ENCODE peak calls at places on chromosomes 3 and 15, in seven cellular contexts. U is esophagus squamous epithelium, Z is cardiac muscle cell, Q is skeletal muscle cell, V is bronchial epithelial cell, I is brain microvascular endothelial cell, Y is GM23338. E is an unnamed sample.

GRCh38 chr3:64441861-64442260 is 216.6 kb upstream of the PRICKLE2 start:
- DNase-seq in U (no peak), Z (no peak), Q (no peak), V (no peak), I (no peak), Y (no peak), E (no peak)

GRCh38 chr3:178712247-178712646 is 176.0 kb downstream of the KCNMB2 start:
- DNase-seq in U (no peak), Z (no peak), Q (no peak), V (no peak), I (no peak), Y (no peak), E (no peak)

GRCh38 chr3:141710888-141711616 is 27.0 kb upstream of the RNF7 start:
- DNase-seq in U (no peak), Z (no peak), Q (peak; percentile 59), V (peak; percentile 86), I (peak; percentile 91), Y (no peak), E (peak; percentile 33)

GRCh38 chr15:52078876-52079700 is 33.5 kb downstream of the BCL2L10 start:
- DNase-seq in U (no peak), Z (peak; percentile 87), Q (no peak), V (no peak), I (peak; percentile 48), Y (peak; percentile 97), E (no peak)

GRCh38 chr3:127630811-127631714 is 2.1 kb downstream of the PODXL2 start:
- DNase-seq in U (no peak), Z (no peak), Q (no peak), V (no peak), I (no peak), Y (no peak), E (no peak)

GRCh38 chr3:127722104-127722784 is 49.5 kb downstream of the ABTB1 start:
- DNase-seq in U (no peak), Z (no peak), Q (no peak), V (no peak), I (no peak), Y (peak; percentile 33), E (no peak)

GRCh38 chr3:119659584-119660291 is 651 bp downstream of the POPDC2 start:
- DNase-seq in U (no peak), Z (no peak), Q (no peak), V (no peak), I (no peak), Y (no peak), E (no peak)

GRCh38 chr3:109900774-109901173 is 563.4 kb upstream of the DPPA4 start:
- DNase-seq in U (no peak), Z (no peak), Q (no peak), V (peak; percentile 40), I (no peak), Y (no peak), E (no peak)

GRCh38 chr3:94259291-94259690 is 196.4 kb downstream of the NSUN3 start:
- DNase-seq in U (no peak), Z (no peak), Q (no peak), V (no peak), I (no peak), Y (no peak), E (no peak)

GRCh38 chr3:45942051-45942825 is 1.0 kb upstream of the CXCR6 start:
- DNase-seq in U (no peak), Z (peak; percentile 27), Q (no peak), V (no peak), I (no peak), Y (no peak), E (peak; percentile 78)

GRCh38 chr3:171753025-171753472 is 57.2 kb downstream of the PLD1 start:
- DNase-seq in U (peak; percentile 10), Z (peak; percentile 42), Q (no peak), V (peak; percentile 99), I (no peak), Y (no peak), E (no peak)

GRCh38 chr3:38739396-38739689 is 76.7 kb downstream of the SCN10A start:
- DNase-seq in U (no peak), Z (no peak), Q (no peak), V (no peak), I (no peak), Y (peak; percentile 21), E (no peak)

GRCh38 chr3:101859882-101860281 is 10.6 kb downstream of the NFKBIZ start:
- DNase-seq in U (no peak), Z (no peak), Q (no peak), V (no peak), I (no peak), Y (no peak), E (no peak)

GRCh38 chr3:167032267-167032876 is 347.7 kb downstream of the ZBBX start:
- DNase-seq in U (no peak), Z (peak; percentile 72), Q (peak; percentile 22), V (peak; percentile 72), I (peak; percentile 62), Y (peak; percentile 74), E (peak; percentile 41)

GRCh38 chr3:171847133-171847532 is 4.0 kb downstream of the TMEM212 start:
- DNase-seq in U (no peak), Z (no peak), Q (no peak), V (no peak), I (no peak), Y (no peak), E (no peak)

GRCh38 chr15:62896380-62896866 is 146.1 kb upstream of the TPM1 start:
- DNase-seq in U (no peak), Z (no peak), Q (no peak), V (peak; percentile 97), I (peak; percentile 31), Y (no peak), E (no peak)
- H3K4me3 ChIP-seq in U (no peak overlapping the region), Z (no peak overlapping the region), Q (no peak overlapping the region), V (no peak overlapping the region), I (no peak overlapping the region), Y (no peak overlapping the region), E (no peak overlapping the region)

GRCh38 chr3:55683666-55684270 is 196.7 kb upstream of the WNT5A start:
- DNase-seq in U (no peak), Z (no peak), Q (no peak), V (no peak), I (peak; percentile 4), Y (no peak), E (peak; percentile 98)

GRCh38 chr3:55688154-55688553 is 201.0 kb upstream of the WNT5A start:
- DNase-seq in U (no peak), Z (no peak), Q (no peak), V (no peak), I (no peak), Y (no peak), E (no peak)

GRCh38 chr3:55687526-55687925 is 200.4 kb upstream of the WNT5A start:
- DNase-seq in U (no peak), Z (no peak), Q (no peak), V (no peak), I (no peak), Y (no peak), E (no peak)

GRCh38 chr3:55690161-55690560 is 203.1 kb upstream of the WNT5A start:
- DNase-seq in U (no peak), Z (no peak), Q (no peak), V (no peak), I (no peak), Y (peak; percentile 27), E (no peak)

DNA sequence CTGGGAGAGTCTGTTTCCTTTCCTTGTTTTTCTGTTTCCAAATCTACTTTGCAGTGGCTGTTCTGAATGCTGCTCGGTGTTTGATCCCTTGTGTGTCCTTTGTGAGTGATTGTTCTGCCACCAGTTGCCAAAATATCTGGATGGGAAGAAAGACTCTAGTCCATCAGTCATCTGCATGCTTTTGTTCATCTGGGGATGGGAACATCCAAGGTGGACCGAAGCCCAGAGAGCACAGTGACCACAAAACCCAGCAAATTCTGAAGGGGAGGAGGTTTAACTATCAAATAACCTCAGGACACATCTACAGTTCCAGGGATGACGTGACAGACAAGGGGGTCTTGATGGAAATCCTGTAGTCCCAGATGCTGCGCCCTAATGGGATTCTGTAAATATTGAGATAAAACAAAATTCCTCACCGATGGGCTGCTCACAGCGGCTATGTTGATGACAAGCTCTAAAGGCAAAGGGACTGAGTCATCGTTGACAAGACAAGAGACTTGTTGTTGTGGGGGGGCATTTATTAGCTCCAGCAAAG is 199.7 kb upstream of the WNT5A start:
- DNase-seq in U (no peak), Z (no peak), Q (no peak), V (no peak), I (peak; percentile 22), Y (no peak), E (no peak)
- H3K4me3 ChIP-seq in U (no peak overlapping the region), Z (no peak overlapping the region), Q (no peak overlapping the region), V (no peak overlapping the region), I (no peak overlapping the region), Y (no peak overlapping the region), E (no peak overlapping the region)

GRCh38 chr15:88231909-88232308 is 24.6 kb downstream of the NTRK3 start:
- DNase-seq in U (no peak), Z (no peak), Q (no peak), V (no peak), I (no peak), Y (no peak), E (no peak)

GRCh38 chr15:88233921-88234320 is 22.6 kb downstream of the NTRK3 start:
- DNase-seq in U (no peak), Z (no peak), Q (no peak), V (no peak), I (no peak), Y (no peak), E (no peak)

GRCh38 chr15:88234711-88235110 is 21.8 kb downstream of the NTRK3 start:
- DNase-seq in U (no peak), Z (no peak), Q (no peak), V (no peak), I (no peak), Y (no peak), E (no peak)

DNA sequence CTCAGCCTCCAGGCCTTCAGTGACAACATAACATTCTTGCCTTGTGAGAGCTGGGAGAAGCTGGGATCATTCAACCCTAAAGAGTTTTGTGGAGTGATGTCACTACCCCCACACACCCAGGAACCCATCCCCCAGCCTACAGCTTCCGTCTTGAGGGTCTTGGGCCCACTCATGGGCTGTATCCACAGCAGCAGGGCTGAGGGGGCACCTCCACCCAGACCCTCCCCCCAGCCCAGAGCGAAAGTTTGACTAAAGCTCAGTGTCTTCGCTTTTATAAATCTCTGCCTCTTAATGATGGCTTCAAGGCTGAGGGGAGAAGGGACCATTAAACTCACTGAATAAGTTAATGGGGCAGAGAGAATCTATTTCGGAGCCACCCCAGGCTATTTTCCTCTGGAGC is 23.8 kb downstream of the NTRK3 start:
- DNase-seq in U (no peak), Z (no peak), Q (no peak), V (no peak), I (no peak), Y (no peak), E (no peak)
- H3K4me3 ChIP-seq in U (no peak overlapping the region), Z (no peak overlapping the region), Q (no peak overlapping the region), V (no peak overlapping the region), I (no peak overlapping the region), Y (no peak overlapping the region), E (no peak overlapping the region)

GRCh38 chr3:184230081-184230602 is 757 bp downstream of the VWA5B2 start:
- DNase-seq in U (no peak), Z (peak; percentile 20), Q (no peak), V (no peak), I (no peak), Y (peak; percentile 44), E (no peak)

GRCh38 chr3:184231671-184232070 is 2.3 kb downstream of the VWA5B2 start:
- DNase-seq in U (no peak), Z (no peak), Q (no peak), V (no peak), I (no peak), Y (no peak), E (no peak)

GRCh38 chr3:184228376-184229137 is 828 bp upstream of the VWA5B2 start:
- DNase-seq in U (no peak), Z (no peak), Q (no peak), V (no peak), I (no peak), Y (no peak), E (no peak)

GRCh38 chr3:184229424-184230080 is at the start of gene VWA5B2:
- DNase-seq in U (no peak), Z (peak; percentile 83), Q (no peak), V (peak; percentile 8), I (no peak), Y (peak; percentile 83), E (no peak)

GRCh38 chr3:184230603-184231528 is 1.5 kb downstream of the VWA5B2 start:
- DNase-seq in U (no peak), Z (peak; percentile 13), Q (no peak), V (peak; percentile 32), I (no peak), Y (peak; percentile 65), E (no peak)
- H3K4me3 ChIP-seq in U (peak overlapping the region; percentile 39), Z (peak overlapping the region; percentile 14), Q (no peak overlapping the region), V (no peak overlapping the region), I (no peak overlapping the region), Y (peak overlapping the region; percentile 63), E (no peak overlapping the region)

E was measured in retinal pigment epithelial cell.